ENCODE peak calls at places on chromosomes 6 and 20, in four cellular contexts. Q is esophagus squamous epithelium, P is BE2C, E is pancreas. A is an unnamed sample.

GRCh38 chr6:137102851-137103492 is 58.2 kb upstream of the IL20RA start:
- DNase-seq in Q (no peak), P (no peak), E (no peak), A (no peak)

GRCh38 chr6:81656231-81656630 is 96.2 kb downstream of the TENT5A start:
- DNase-seq in Q (no peak), P (no peak), E (no peak), A (no peak)

GRCh38 chr20:49288784-49289696 is 11.2 kb upstream of the ZNFX1 start:
- DNase-seq in Q (no peak), P (no peak), E (no peak), A (no peak)

GRCh38 chr20:44461142-44461802 is 14.4 kb upstream of the TTPAL start:
- DNase-seq in Q (no peak), P (no peak), E (no peak), A (no peak)

GRCh38 chr20:61387204-61387958 is 135.3 kb downstream of the CDH4 start:
- DNase-seq in Q (no peak), P (peak; percentile 52), E (peak; percentile 55), A (peak; percentile 78)

GRCh38 chr20:6976535-6976934 is 209.0 kb downstream of the BMP2 start:
- DNase-seq in Q (no peak), P (no peak), E (no peak), A (no peak)

GRCh38 chr6:149990672-149991402 is 27.1 kb downstream of the ULBP1 start:
- DNase-seq in Q (no peak), P (no peak), E (no peak), A (peak; percentile 34)

GRCh38 chr6:24402697-24403500 is at the start of gene MRS2:
- DNase-seq in Q (peak; percentile 28), P (peak; percentile 72), E (peak; percentile 94), A (peak; percentile 79)

GRCh38 chr20:11850901-11851300 is 66.8 kb upstream of the BTBD3 start:
- DNase-seq in Q (no peak), P (no peak), E (no peak), A (no peak)

GRCh38 chr20:48648482-48649051 is 179.2 kb downstream of the PREX1 start:
- DNase-seq in Q (no peak), P (no peak), E (no peak), A (no peak)

GRCh38 chr20:35342154-35342769 is 50.0 kb upstream of the FAM83C start:
- DNase-seq in Q (no peak), P (no peak), E (no peak), A (no peak)

GRCh38 chr20:38337561-38338140 is 8.6 kb upstream of the LBP start:
- DNase-seq in Q (no peak), P (peak; percentile 75), E (no peak), A (peak; percentile 21)

GRCh38 chr6:17556014-17556413 is 44.1 kb upstream of the FAM8A1 start:
- DNase-seq in Q (no peak), P (no peak), E (no peak), A (no peak)

GRCh38 chr6:71383476-71383875 is 94.9 kb downstream of the OGFRL1 start:
- DNase-seq in Q (no peak), P (peak; percentile 26), E (no peak), A (no peak)

GRCh38 chr6:12761376-12762115 is 45.0 kb downstream of the PHACTR1 start:
- DNase-seq in Q (no peak), P (no peak), E (no peak), A (peak; percentile 28)

GRCh38 chr6:21587925-21588811 is 5.4 kb upstream of the SOX4 start:
- DNase-seq in Q (no peak), P (peak; percentile 79), E (peak; percentile 63), A (peak; percentile 73)

DNA sequence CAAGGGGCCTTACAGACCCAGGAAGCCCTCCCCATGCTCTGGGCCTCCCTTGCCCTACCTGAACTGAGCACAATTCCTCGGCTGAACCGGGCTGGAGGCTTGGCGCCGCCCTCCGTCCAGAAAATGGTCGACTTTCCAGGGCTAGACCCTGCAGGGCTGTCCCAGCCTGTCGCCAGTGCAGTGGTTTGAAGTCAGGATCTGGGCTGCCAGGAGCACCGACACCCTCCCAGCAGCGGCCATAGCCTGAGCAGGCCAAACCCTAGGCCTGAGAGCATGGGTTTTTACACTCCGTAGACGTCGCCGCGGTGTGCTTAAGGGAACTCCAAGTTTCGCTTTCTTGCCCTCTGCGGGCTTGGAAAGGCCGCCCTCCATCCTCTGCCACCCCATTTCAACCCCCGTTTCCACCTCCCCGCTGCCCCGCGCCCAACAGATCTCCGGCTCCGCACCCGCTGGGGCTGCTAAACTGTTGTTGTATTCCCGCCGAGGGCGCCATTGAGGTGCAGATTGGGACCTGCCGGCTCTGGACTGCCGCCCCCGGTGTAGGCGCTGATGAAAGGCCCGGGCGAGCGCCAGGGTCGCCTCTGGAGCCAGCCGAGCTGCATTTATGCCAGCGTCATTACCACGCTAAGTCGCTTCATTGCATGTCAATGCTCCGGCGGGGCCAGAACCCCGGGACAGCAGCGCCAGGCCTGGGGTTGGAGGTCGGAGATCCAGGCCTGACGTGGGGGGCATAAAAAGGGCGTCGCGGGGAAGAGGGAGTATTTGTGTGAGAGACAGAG is 2.2 kb upstream of the TFAP2A start:
- DNase-seq in Q (no peak), P (no peak), E (no peak), A (no peak)
- H3K4me1 ChIP-seq in Q (peaks cover 10% of the 10 kb centered on the region), P (no peaks in the 10 kb centered on the region), E (peaks cover 7% of the 10 kb centered on the region), A (peaks cover 12% of the 10 kb centered on the region)

GRCh38 chr6:26596579-26597388 is at the start of gene ABT1:
- DNase-seq in Q (peak; percentile 93), P (peak; percentile 97), E (peak; percentile 97), A (peak; percentile 99)
- TF ChIP-seq CTCF in Q (no peak), P (no peak), E (no peak), A (no peak)

GRCh38 chr20:53579266-53579580 is 14.4 kb downstream of the ZNF217 start:
- DNase-seq in Q (no peak), P (no peak), E (no peak), A (no peak)

GRCh38 chr20:53579581-53580375 is 13.9 kb downstream of the ZNF217 start:
- DNase-seq in Q (no peak), P (peak; percentile 24), E (no peak), A (peak; percentile 83)

GRCh38 chr20:53580376-53581111 is 13.1 kb downstream of the ZNF217 start:
- DNase-seq in Q (no peak), P (no peak), E (no peak), A (no peak)

GRCh38 chr20:53581444-53582311 is 12.0 kb downstream of the ZNF217 start:
- DNase-seq in Q (no peak), P (no peak), E (no peak), A (no peak)

GRCh38 chr20:53582574-53583351 is 10.9 kb downstream of the ZNF217 start:
- DNase-seq in Q (no peak), P (peak; percentile 55), E (no peak), A (peak; percentile 57)
- H3K4me1 ChIP-seq in Q (peaks cover 36% of the 10 kb centered on the region), P (peaks cover 46% of the 10 kb centered on the region), E (peaks cover 16% of the 10 kb centered on the region), A (peaks cover 50% of the 10 kb centered on the region)

GRCh38 chr20:4728121-4728520 is 6.4 kb downstream of the PRND start:
- DNase-seq in Q (no peak), P (no peak), E (no peak), A (no peak)
- TF ChIP-seq CTCF in Q (no peak), P (no peak), E (no peak), A (no peak)

DNA sequence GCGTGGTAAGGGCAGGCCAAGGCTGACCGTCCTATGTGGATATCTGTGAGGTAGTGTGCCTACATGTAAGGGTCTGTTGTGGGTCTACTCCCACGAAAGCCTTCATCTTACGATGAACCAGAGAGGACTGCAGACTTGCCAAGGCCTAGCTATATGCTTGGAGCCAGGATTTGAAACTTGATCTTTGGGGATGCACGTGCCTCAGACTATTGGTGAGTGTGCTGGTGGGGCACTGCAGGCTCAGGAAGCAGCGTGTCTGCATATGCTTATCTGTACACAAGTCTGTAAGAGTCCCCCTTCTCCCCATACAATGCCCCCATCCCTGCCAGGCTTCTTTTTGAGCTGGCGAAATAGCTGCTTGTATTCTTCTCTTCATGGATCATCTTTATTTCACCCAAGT is 17.9 kb downstream of the PLCG1 start:
- DNase-seq in Q (no peak), P (no peak), E (no peak), A (no peak)
- H3K4me1 ChIP-seq in Q (peaks cover 11% of the 10 kb centered on the region), P (no peaks in the 10 kb centered on the region), E (no peaks in the 10 kb centered on the region), A (no peaks in the 10 kb centered on the region)

GRCh38 chr20:2418388-2418787 is 37.7 kb downstream of the TGM6 start:
- DNase-seq in Q (no peak), P (no peak), E (no peak), A (no peak)

GRCh38 chr20:2417142-2417541 is 36.4 kb downstream of the TGM6 start:
- DNase-seq in Q (no peak), P (no peak), E (no peak), A (no peak)

GRCh38 chr20:2420510-2420909 is 39.8 kb downstream of the TGM6 start:
- DNase-seq in Q (no peak), P (no peak), E (no peak), A (no peak)

GRCh38 chr20:2421247-2421646 is 40.5 kb downstream of the TGM6 start:
- DNase-seq in Q (no peak), P (no peak), E (no peak), A (no peak)
- TF ChIP-seq CTCF in Q (no peak), P (peak; percentile 23), E (no peak), A (peak; percentile 31)

GRCh38 chr6:42774201-42774600 is 7.7 kb upstream of the BICRAL start:
- DNase-seq in Q (no peak), P (no peak), E (no peak), A (no peak)
- H3K4me1 ChIP-seq in Q (no peaks in the 10 kb centered on the region), P (peaks cover 4% of the 10 kb centered on the region), E (no peaks in the 10 kb centered on the region), A (peaks cover 1% of the 10 kb centered on the region)

GRCh38 chr6:6697620-6698019 is 109.1 kb downstream of the LY86 start:
- DNase-seq in Q (no peak), P (no peak), E (no peak), A (no peak)

GRCh38 chr6:6696867-6697531 is 108.5 kb downstream of the LY86 start:
- DNase-seq in Q (no peak), P (peak; percentile 70), E (peak; percentile 34), A (peak; percentile 91)

GRCh38 chr6:6694825-6695710 is 106.5 kb downstream of the LY86 start:
- DNase-seq in Q (no peak), P (no peak), E (no peak), A (no peak)

GRCh38 chr6:6695711-6696048 is 107.2 kb downstream of the LY86 start:
- DNase-seq in Q (no peak), P (no peak), E (no peak), A (no peak)

DNA sequence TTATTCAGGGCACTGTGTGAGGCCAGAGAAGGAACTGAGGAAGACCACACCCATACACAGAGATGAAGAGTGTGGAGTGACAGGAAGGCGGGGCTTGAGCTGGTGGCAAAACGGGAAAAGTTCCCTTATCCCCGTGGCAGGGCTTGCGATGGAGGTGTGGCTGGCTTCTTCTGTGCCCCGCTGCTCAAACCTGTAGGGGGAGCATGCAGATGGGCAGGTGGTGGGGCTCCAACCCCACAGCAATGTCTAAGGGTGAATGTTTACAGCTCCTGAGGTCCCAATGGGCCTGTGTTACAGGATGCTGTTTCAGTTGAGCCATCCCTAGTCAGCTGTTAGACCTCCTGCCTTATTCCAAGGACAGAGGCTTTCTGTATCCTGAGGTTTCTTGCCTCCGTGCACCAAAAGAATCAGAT is 105.9 kb downstream of the LY86 start:
- DNase-seq in Q (no peak), P (no peak), E (no peak), A (no peak)
- TF ChIP-seq CTCF in Q (peak; percentile 59), P (no peak), E (no peak), A (peak; percentile 18)

A was measured in A673.